ENCODE peak calls at places on chromosomes 16 and 17, in five cellular contexts. M is activated CD4-positive, alpha-beta T cell treated with anti-CD3 and anti-CD28 coated beads for 24 hours; Y is activated effector memory CD4-positive, alpha-beta T cell treated with anti-CD3 and anti-CD28 coated beads, Interleukin-2, amount 50 U/mL, for 16 hours; I is C1 segment of cervical spinal cord; R is pons. P is an unnamed sample.
A peak's percentile ranks its signal among the peaks of the same experiment; 100 is the strongest.

GRCh38 chr17:50096092-50096491 is 941 bp downstream of the PDK2 start:
- DNase-seq in M (no peak), I (no peak), R (peak; percentile 20), Y (no peak), P (no peak)

GRCh38 chr17:74694081-74694480 is 18.6 kb downstream of the CD300LF start:
- DNase-seq in Y (no peak), I (no peak), R (no peak), M (no peak), P (no peak)

GRCh38 chr16:72400257-72401078 is 228.5 kb upstream of the PMFBP1 start:
- DNase-seq in I (no peak), M (peak; percentile 3), R (peak; percentile 84), Y (no peak), P (peak; percentile 8)

GRCh38 chr16:47046726-47047602 is 73.5 kb upstream of the DNAJA2 start:
- DNase-seq in R (peak; percentile 30), Y (no peak), M (no peak), I (no peak), P (no peak)

GRCh38 chr17:42016411-42016831 is 818 bp downstream of the DNAJC7 start:
- DNase-seq in Y (peak; percentile 74), I (no peak), M (no peak), R (peak; percentile 66), P (no peak)

GRCh38 chr16:13956635-13957196 is 36.8 kb downstream of the ERCC4 start:
- DNase-seq in M (no peak), R (no peak), I (no peak), Y (no peak), P (no peak)

GRCh38 chr17:47797797-47798196 is 23.8 kb downstream of the OSBPL7 start:
- DNase-seq in Y (no peak), M (no peak), I (no peak), R (no peak), P (no peak)

GRCh38 chr16:31700530-31701388 is 172.8 kb upstream of the ZNF267 start:
- DNase-seq in M (peak; percentile 79), Y (peak; percentile 94), R (peak; percentile 63), I (peak; percentile 59), P (no peak)

GRCh38 chr17:63246344-63246743 is 199.8 kb downstream of the CYB561 start:
- DNase-seq in I (no peak), Y (no peak), R (no peak), M (no peak), P (no peak)

GRCh38 chr16:49617016-49617569 is 238.8 kb downstream of the ZNF423 start:
- DNase-seq in Y (peak; percentile 43), R (no peak), M (no peak), I (no peak), P (no peak)

GRCh38 chr16:49600541-49600940 is 226.9 kb downstream of the C16orf78 start:
- DNase-seq in R (no peak), M (no peak), I (no peak), Y (no peak), P (no peak)

GRCh38 chr16:15907863-15908478 is 19.6 kb upstream of the CEP20 start:
- DNase-seq in I (no peak), Y (peak; percentile 69), R (no peak), M (peak; percentile 19), P (no peak)

GRCh38 chr17:29593546-29594440 is 861 bp downstream of the ANKRD13B start:
- DNase-seq in Y (peak; percentile 70), R (no peak), M (no peak), I (no peak), P (no peak)

GRCh38 chr16:63188076-63188771 is 1152.0 kb upstream of the CDH8 start:
- DNase-seq in R (no peak), M (no peak), I (no peak), Y (no peak), P (no peak)